ENCODE peak calls at places on chromosomes 16 and 17, in five cellular contexts. A is PC-3, K is mammary epithelial cell, D is HCT116, R is neuronal stem cell. I is an unnamed sample.

GRCh38 chr16:50534556-50534955 is 13.6 kb upstream of the NKD1 start:
- DNase-seq in A (no peak), R (no peak), D (no peak), K (no peak), I (no peak)

GRCh38 chr17:42346473-42346872 is 41.8 kb downstream of the STAT3 start:
- DNase-seq in K (no peak), A (no peak), R (no peak), D (no peak), I (no peak)

GRCh38 chr17:36849871-36850348 is 87.4 kb upstream of the LHX1 start:
- DNase-seq in A (peak), R (no peak), K (peak), D (peak), I (no peak)

GRCh38 chr16:11676799-11677198 is 8.5 kb downstream of the SNN start:
- DNase-seq in R (no peak), D (no peak), A (no peak), K (peak), I (no peak)

GRCh38 chr17:51640108-51640622 is 379.8 kb downstream of the UTP18 start:
- DNase-seq in A (peak), K (peak), R (no peak), D (peak), I (peak)

GRCh38 chr16:22660441-22661160 is 149.9 kb downstream of the NPIPB5 start:
- DNase-seq in R (no peak), K (peak), D (no peak), A (no peak), I (no peak)

GRCh38 chr16:30473231-30474061 is 904 bp downstream of the ITGAL start:
- DNase-seq in A (no peak), K (no peak), R (no peak), D (no peak), I (no peak)

GRCh38 chr17:43669971-43670644 is 8.4 kb upstream of the MEOX1 start:
- DNase-seq in R (no peak), D (no peak), A (peak), K (peak), I (no peak)

GRCh38 chr17:227581-228222 is 46.3 kb upstream of the DOC2B start:
- DNase-seq in R (no peak), A (no peak), K (no peak), D (no peak), I (no peak)

GRCh38 chr17:83084214-83084613 is 4.8 kb downstream of the METRNL start:
- DNase-seq in R (no peak), A (no peak), D (no peak), K (no peak), I (no peak)

GRCh38 chr17:83082435-83082834 is 3.0 kb downstream of the METRNL start:
- DNase-seq in R (no peak), A (no peak), D (no peak), K (no peak), I (no peak)

GRCh38 chr17:83081561-83082201 is 2.3 kb downstream of the METRNL start:
- DNase-seq in R (no peak), A (no peak), K (no peak), D (no peak), I (no peak)

GRCh38 chr17:83083368-83084201 is 4.2 kb downstream of the METRNL start:
- DNase-seq in K (peak), D (no peak), R (no peak), A (peak), I (peak)

GRCh38 chr17:83082899-83083367 is 3.5 kb downstream of the METRNL start:
- DNase-seq in D (no peak), R (no peak), K (no peak), A (no peak), I (no peak)
- H3K9ac ChIP-seq in D (peak), R (peak), K (no peak), A (no peak), I (peak)

GRCh38 chr17:32502710-32503109 is 15.9 kb downstream of the CDK5R1 start:
- DNase-seq in K (no peak), R (no peak), D (no peak), A (no peak), I (no peak)
- H3K9ac ChIP-seq in K (no peak), R (no peak), D (peak), A (no peak), I (no peak)

GRCh38 chr16:67549936-67550335 is 12.4 kb upstream of the CTCF start:
- DNase-seq in A (no peak), K (no peak), D (no peak), R (no peak), I (no peak)

GRCh38 chr16:67551972-67552371 is 10.4 kb upstream of the CTCF start:
- DNase-seq in A (no peak), R (no peak), D (no peak), K (no peak), I (no peak)

GRCh38 chr16:67549240-67549639 is 13.1 kb upstream of the CTCF start:
- DNase-seq in K (no peak), R (no peak), D (no peak), A (no peak), I (no peak)

GRCh38 chr16:67551091-67551490 is 11.2 kb upstream of the CTCF start:
- DNase-seq in A (no peak), R (no peak), D (no peak), K (no peak), I (no peak)

GRCh38 chr16:67552476-67552875 is 9.8 kb upstream of the CTCF start:
- DNase-seq in D (no peak), A (no peak), R (no peak), K (no peak), I (no peak)
- H3K9ac ChIP-seq in D (no peak), A (no peak), R (no peak), K (no peak), I (no peak)

DNA sequence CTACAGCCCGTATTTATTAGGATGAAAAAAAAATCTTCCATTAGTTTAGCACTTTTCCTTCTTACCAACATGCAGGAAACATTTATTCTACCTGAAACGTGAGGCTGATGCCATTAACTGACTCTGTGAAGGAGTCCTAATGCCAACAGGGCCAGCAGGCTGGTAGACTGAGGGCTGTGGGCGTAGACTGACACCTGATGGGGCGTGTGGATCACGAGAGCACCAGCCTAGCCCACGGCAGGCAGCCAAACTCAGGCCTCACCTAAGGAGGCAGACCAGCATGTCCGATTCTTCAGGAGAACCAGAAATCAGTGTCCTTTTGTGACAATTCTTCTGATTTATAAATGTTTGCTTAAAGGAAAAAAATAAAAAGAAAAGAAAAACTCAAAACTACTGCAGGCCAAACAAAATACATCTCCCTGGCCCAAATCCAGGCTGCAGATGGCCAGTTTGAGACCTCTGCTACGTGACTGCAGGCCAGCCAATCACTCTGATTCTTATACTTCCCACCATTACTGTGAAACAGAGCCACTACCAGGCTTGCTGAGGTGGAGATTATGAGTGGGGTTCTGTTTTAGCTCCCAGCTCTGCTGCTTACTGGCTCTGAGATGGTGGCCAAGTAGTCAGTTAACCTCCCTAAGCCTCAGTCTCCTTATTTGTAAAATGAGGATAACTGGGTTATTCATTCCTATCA is 66.5 kb downstream of the GNAO1 start:
- DNase-seq in A (no peak), D (no peak), R (no peak), K (no peak), I (no peak)
- H3K9ac ChIP-seq in A (no peak), D (no peak), R (no peak), K (no peak), I (no peak)

DNA sequence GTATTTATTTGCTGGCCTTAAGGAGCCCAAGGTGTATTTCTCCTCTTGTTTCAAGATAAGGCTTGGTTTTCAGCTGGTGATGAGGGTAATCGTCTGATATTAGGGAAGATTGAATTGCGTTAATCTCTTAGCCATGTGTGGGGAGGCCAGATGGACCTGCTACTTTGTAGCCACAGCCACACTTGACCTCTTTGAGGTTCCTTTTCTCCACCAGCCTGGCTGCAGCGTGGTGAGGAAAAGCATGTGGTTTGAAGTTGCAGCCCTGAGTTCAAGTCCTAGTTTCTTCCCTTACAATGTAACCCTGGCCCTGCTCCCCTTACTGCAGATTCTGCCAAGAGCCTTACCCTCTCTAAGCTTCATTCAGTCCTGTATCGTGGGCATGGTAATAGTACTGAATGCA is 3.1 kb downstream of the MINK1 start:
- DNase-seq in D (no peak), K (no peak), A (no peak), R (no peak), I (no peak)
- H3K9ac ChIP-seq in D (no peak), K (no peak), A (no peak), R (no peak), I (no peak)

GRCh38 chr17:65099475-65099874 is 37.7 kb upstream of the RGS9 start:
- DNase-seq in R (no peak), K (no peak), D (no peak), A (no peak), I (no peak)
- H3K9ac ChIP-seq in R (no peak), K (no peak), D (no peak), A (no peak), I (no peak)

I was measured in NT2/D1.